ENCODE peak calls at places on chromosomes 4 and X, in six cellular contexts. B, D, Y, R, Z and V are unnamed samples.

GRCh38 chr4:154982187-154983047 is 201.3 kb downstream of the RBM46 start:
- DNase-seq in B (peak), D (peak), Y (peak), R (peak), Z (no peak), V (no peak)

GRCh38 chr4:76958891-76959290 is 9.3 kb downstream of the SEPTIN11 start:
- DNase-seq in B (no peak), D (no peak), Y (no peak), R (no peak), Z (no peak), V (no peak)

GRCh38 chrX:1246816-1247215 is 21.8 kb upstream of the CSF2RA start:
- DNase-seq in B (peak), D (peak), Y (no peak), R (peak), Z (no peak), V (peak)

GRCh38 chrX:74579597-74580209 is 34.7 kb downstream of the RLIM start:
- DNase-seq in B (no peak), D (no peak), Y (peak), R (no peak), Z (no peak), V (no peak)

GRCh38 chr4:27267435-27268355 is 407.1 kb downstream of the STIM2 start:
- DNase-seq in B (no peak), D (no peak), Y (no peak), R (no peak), Z (no peak), V (no peak)

GRCh38 chr4:79852305-79852730 is 220.7 kb downstream of the ANTXR2 start:
- DNase-seq in B (peak), D (no peak), Y (peak), R (peak), Z (no peak), V (no peak)

GRCh38 chr4:149522031-149522430 is 293.6 kb downstream of the IQCM start:
- DNase-seq in B (no peak), D (peak), Y (no peak), R (no peak), Z (no peak), V (no peak)

GRCh38 chr4:121876070-121876469 is 5.8 kb upstream of the BBS7 start:
- DNase-seq in B (no peak), D (no peak), Y (no peak), R (no peak), Z (no peak), V (no peak)

GRCh38 chr4:33924239-33924638 is 2320.1 kb downstream of the ARAP2 start:
- DNase-seq in B (peak), D (no peak), Y (peak), R (no peak), Z (no peak), V (no peak)

GRCh38 chr4:152734699-152735050 is 44.9 kb downstream of the TIGD4 start:
- DNase-seq in B (no peak), D (no peak), Y (no peak), R (no peak), Z (no peak), V (no peak)

GRCh38 chr4:22471419-22471818 is 44.4 kb downstream of the ADGRA3 start:
- DNase-seq in B (no peak), D (no peak), Y (no peak), R (no peak), Z (no peak), V (no peak)

GRCh38 chr4:10283761-10284160 is 167.2 kb upstream of the WDR1 start:
- DNase-seq in B (no peak), D (no peak), Y (no peak), R (no peak), Z (no peak), V (no peak)

GRCh38 chrX:104112326-104112951 is at the start of gene ZCCHC18:
- DNase-seq in B (peak), D (no peak), Y (peak), R (peak), Z (no peak), V (no peak)

GRCh38 chrX:108307408-108308085 is 130.7 kb downstream of the COL4A6 start:
- DNase-seq in B (no peak), D (no peak), Y (peak), R (peak), Z (no peak), V (no peak)

GRCh38 chr4:55866973-55867574 is 13.6 kb downstream of the EXOC1 start:
- DNase-seq in B (peak), D (peak), Y (peak), R (no peak), Z (no peak), V (peak)

GRCh38 chr4:166064706-166065105 is 191.7 kb downstream of the TLL1 start:
- DNase-seq in B (no peak), D (no peak), Y (no peak), R (no peak), Z (no peak), V (no peak)

GRCh38 chr4:34250562-34250961 is 1993.8 kb downstream of the ARAP2 start:
- DNase-seq in B (peak), D (no peak), Y (peak), R (no peak), Z (no peak), V (no peak)

GRCh38 chr4:7814451-7814850 is 125.2 kb downstream of the AFAP1 start:
- DNase-seq in B (no peak), D (no peak), Y (no peak), R (no peak), Z (no peak), V (no peak)

GRCh38 chr4:10120943-10121567 is 4.5 kb upstream of the WDR1 start:
- DNase-seq in B (no peak), D (no peak), Y (no peak), R (no peak), Z (no peak), V (no peak)

GRCh38 chr4:3471886-3472285 is 8.8 kb downstream of the DOK7 start:
- DNase-seq in B (no peak), D (no peak), Y (no peak), R (peak), Z (no peak), V (no peak)

GRCh38 chr4:186069734-186070133 is 778 bp downstream of the TLR3 start:
- DNase-seq in B (no peak), D (no peak), Y (no peak), R (no peak), Z (no peak), V (no peak)

GRCh38 chr4:128591482-128591881 is 218.0 kb upstream of the JADE1 start:
- DNase-seq in B (no peak), D (no peak), Y (no peak), R (no peak), Z (no peak), V (no peak)